ENCODE peak calls at places on chromosomes 6 and 20, in five cellular contexts. J is fibroblast of pulmonary artery, Q is mammary epithelial cell, I is HCT116, B is AG09309. X is an unnamed sample.

GRCh38 chr6:22231616-22232015 is 65.2 kb downstream of the PRL start:
- DNase-seq in J (no peak), I (no peak), B (no peak), Q (peak), X (no peak)

GRCh38 chr6:116557863-116558262 is 4.3 kb downstream of the CALHM4 start:
- DNase-seq in J (peak), I (peak), Q (peak), B (peak), X (no peak)

GRCh38 chr6:116446399-116446798 is 14.8 kb upstream of the CALHM6 start:
- DNase-seq in Q (peak), I (no peak), B (peak), J (no peak), X (no peak)

GRCh38 chr20:32727663-32728062 is 15.6 kb downstream of the COMMD7 start:
- DNase-seq in Q (peak), I (no peak), B (peak), J (peak), X (no peak)

GRCh38 chr6:3119040-3119723 is 671 bp downstream of the BPHL start:
- DNase-seq in Q (peak), I (no peak), J (peak), B (no peak), X (no peak)

GRCh38 chr20:51610111-51610510 is 67.6 kb upstream of the NFATC2 start:
- DNase-seq in B (no peak), Q (no peak), I (no peak), J (no peak), X (no peak)

GRCh38 chr6:148291876-148292275 is 50.8 kb upstream of the SASH1 start:
- DNase-seq in Q (no peak), J (no peak), B (no peak), I (no peak), X (no peak)

GRCh38 chr6:46221221-46221793 is 50.5 kb upstream of the ENPP5 start:
- DNase-seq in J (peak), I (peak), Q (peak), B (peak), X (no peak)

GRCh38 chr6:551405-551804 is 105.5 kb downstream of the HUS1B start:
- DNase-seq in J (peak), Q (peak), I (no peak), B (no peak), X (no peak)

GRCh38 chr20:5024103-5024502 is 22.8 kb upstream of the SLC23A2 start:
- DNase-seq in J (no peak), B (no peak), Q (no peak), I (no peak), X (no peak)

GRCh38 chr6:2971420-2972218 is at the start of gene SERPINB6:
- DNase-seq in Q (peak), B (peak), I (no peak), J (peak), X (no peak)

GRCh38 chr6:32825966-32826365 is 9.2 kb upstream of the HLA-DOB start:
- DNase-seq in I (no peak), Q (peak), B (peak), J (peak), X (no peak)

GRCh38 chr6:43570876-43571441 is 4.9 kb downstream of the XPO5 start:
- DNase-seq in B (no peak), I (no peak), Q (peak), J (peak), X (no peak)

GRCh38 chr6:156807795-156808194 is 30.6 kb downstream of the ARID1B start:
- DNase-seq in B (no peak), I (no peak), J (no peak), Q (no peak), X (no peak)

GRCh38 chr6:113352029-113352801 is 504.9 kb upstream of the MARCKS start:
- DNase-seq in J (peak), B (no peak), I (peak), Q (peak), X (no peak)

GRCh38 chr6:169428532-169428931 is 174.9 kb upstream of the THBS2 start:
- DNase-seq in Q (no peak), J (peak), I (no peak), B (no peak), X (no peak)

GRCh38 chr6:148016013-148016412 is 326.6 kb upstream of the SASH1 start:
- DNase-seq in I (no peak), J (no peak), B (no peak), Q (no peak), X (no peak)

GRCh38 chr6:33813960-33814662 is 10.3 kb upstream of the MLN start:
- DNase-seq in I (no peak), B (no peak), Q (no peak), J (no peak), X (no peak)

GRCh38 chr6:85357651-85358050 is 92.2 kb upstream of the NT5E start:
- DNase-seq in J (no peak), I (no peak), B (no peak), Q (no peak), X (no peak)

GRCh38 chr20:34632870-34633452 is 43.9 kb downstream of the PIGU start:
- DNase-seq in B (no peak), Q (no peak), J (no peak), I (no peak), X (no peak)

DNA sequence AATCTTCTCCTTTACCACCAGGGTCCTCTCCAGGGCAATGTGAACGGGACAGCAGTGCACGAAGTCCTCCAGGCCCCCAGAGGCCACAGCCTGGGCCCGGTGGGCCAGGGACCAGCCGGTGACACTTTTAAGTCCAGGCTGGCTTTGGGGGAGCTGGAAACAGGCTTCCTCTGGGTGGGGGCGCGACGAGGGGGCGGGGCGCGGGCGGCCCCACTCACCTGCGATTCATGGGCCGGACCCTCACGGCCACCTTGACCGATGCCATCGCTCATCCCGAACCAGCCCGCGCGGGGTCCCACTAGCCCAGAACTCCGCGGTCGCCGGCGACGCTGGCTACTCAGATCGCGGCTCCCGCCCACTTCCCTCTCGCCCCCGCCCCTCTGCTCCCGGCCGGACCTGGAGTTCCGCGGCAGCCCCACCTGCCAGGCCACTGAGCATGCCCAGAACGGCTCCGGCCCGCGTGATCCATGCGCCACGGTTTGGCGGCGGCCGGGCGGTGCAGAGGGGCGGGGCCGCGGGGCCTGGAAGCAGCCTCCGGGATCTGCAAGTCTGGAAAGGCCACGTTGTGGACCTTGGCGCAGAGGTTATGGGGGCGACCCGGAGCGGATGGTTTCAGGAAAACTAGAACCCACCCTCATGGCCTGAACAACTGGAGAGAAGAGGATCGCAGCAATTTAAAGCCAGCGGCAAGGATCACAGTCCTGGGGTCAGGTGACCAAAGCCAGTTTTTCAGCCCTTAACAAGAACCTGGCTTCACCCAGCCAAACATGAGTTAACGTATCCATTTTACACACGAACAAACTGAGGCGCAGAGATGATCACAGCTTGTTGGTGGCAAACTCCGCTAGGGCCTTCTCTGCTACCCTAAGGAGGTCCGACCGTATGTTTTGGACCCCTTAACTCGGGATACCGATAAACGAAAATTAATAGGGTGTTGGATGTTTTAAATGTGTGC is at the start of gene KIF16B:
- DNase-seq in B (no peak), Q (peak), J (peak), I (peak), X (peak)
- TF ChIP-seq CTCF in B (no peak), Q (no peak), J (no peak), I (no peak), X (no peak)

GRCh38 chr20:36210561-36210960 is 25.7 kb upstream of the AAR2 start:
- DNase-seq in B (no peak), Q (no peak), J (no peak), I (no peak), X (no peak)
- TF ChIP-seq CTCF in B (peak), Q (no peak), J (no peak), I (no peak), X (peak)

GRCh38 chr20:37233471-37234253 is 28.0 kb downstream of the GHRH start:
- DNase-seq in Q (no peak), J (no peak), B (no peak), I (no peak), X (no peak)

GRCh38 chr20:37231970-37232620 is 29.5 kb downstream of the GHRH start:
- DNase-seq in B (no peak), Q (no peak), J (no peak), I (no peak), X (no peak)

GRCh38 chr20:37236462-37236861 is 25.2 kb downstream of the GHRH start:
- DNase-seq in Q (no peak), I (no peak), B (no peak), J (no peak), X (no peak)

GRCh38 chr20:37235065-37235464 is 26.5 kb downstream of the GHRH start:
- DNase-seq in Q (no peak), I (no peak), B (no peak), J (no peak), X (no peak)

DNA sequence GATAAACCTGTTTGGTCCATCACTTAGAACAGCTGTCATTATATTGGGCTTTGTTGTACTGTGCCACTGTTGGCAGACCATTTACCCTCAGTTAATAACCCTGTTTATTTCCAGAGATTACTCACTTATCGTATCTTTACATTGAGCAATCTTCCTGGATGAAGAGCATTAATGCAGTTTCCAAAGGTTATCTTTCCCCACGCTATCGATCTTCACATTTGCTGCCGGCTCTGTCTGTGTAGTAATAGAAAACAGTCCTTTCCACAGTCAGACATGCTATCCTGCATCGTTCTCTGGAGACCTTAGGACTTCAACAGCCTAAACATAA is 27.4 kb downstream of the GHRH start:
- DNase-seq in J (no peak), I (no peak), Q (no peak), B (no peak), X (no peak)
- TF ChIP-seq CTCF in J (no peak), I (no peak), Q (no peak), B (no peak), X (no peak)

GRCh38 chr6:70370496-70370895 is 42.8 kb upstream of the FAM135A start:
- DNase-seq in J (no peak), Q (no peak), B (no peak), I (no peak), X (no peak)

GRCh38 chr6:70369332-70369950 is 43.9 kb upstream of the FAM135A start:
- DNase-seq in B (peak), I (peak), J (peak), Q (peak), X (no peak)

GRCh38 chr6:70375166-70375565 is 38.1 kb upstream of the FAM135A start:
- DNase-seq in I (no peak), J (peak), Q (peak), B (no peak), X (no peak)

GRCh38 chr6:70375882-70376281 is 37.4 kb upstream of the FAM135A start:
- DNase-seq in J (no peak), B (no peak), Q (no peak), I (peak), X (no peak)

GRCh38 chr6:70371454-70372105 is 41.7 kb upstream of the FAM135A start:
- DNase-seq in B (peak), I (peak), J (peak), Q (peak), X (no peak)
- TF ChIP-seq CTCF in B (peak), I (peak), J (peak), Q (peak), X (peak)

GRCh38 chr20:63708301-63709148 is 686 bp downstream of the ZGPAT start:
- DNase-seq in B (no peak), Q (peak), I (no peak), J (no peak), X (no peak)

GRCh38 chr20:63706027-63706695 is 1.6 kb downstream of the ARFRP1 start:
- DNase-seq in I (no peak), Q (no peak), J (no peak), B (no peak), X (no peak)

GRCh38 chr20:63709149-63709527 is 1.3 kb downstream of the ZGPAT start:
- DNase-seq in I (no peak), B (no peak), Q (no peak), J (no peak), X (no peak)

GRCh38 chr20:63706852-63707557 is 771 bp downstream of the ARFRP1 start:
- DNase-seq in I (no peak), B (no peak), J (peak), Q (peak), X (no peak)

DNA sequence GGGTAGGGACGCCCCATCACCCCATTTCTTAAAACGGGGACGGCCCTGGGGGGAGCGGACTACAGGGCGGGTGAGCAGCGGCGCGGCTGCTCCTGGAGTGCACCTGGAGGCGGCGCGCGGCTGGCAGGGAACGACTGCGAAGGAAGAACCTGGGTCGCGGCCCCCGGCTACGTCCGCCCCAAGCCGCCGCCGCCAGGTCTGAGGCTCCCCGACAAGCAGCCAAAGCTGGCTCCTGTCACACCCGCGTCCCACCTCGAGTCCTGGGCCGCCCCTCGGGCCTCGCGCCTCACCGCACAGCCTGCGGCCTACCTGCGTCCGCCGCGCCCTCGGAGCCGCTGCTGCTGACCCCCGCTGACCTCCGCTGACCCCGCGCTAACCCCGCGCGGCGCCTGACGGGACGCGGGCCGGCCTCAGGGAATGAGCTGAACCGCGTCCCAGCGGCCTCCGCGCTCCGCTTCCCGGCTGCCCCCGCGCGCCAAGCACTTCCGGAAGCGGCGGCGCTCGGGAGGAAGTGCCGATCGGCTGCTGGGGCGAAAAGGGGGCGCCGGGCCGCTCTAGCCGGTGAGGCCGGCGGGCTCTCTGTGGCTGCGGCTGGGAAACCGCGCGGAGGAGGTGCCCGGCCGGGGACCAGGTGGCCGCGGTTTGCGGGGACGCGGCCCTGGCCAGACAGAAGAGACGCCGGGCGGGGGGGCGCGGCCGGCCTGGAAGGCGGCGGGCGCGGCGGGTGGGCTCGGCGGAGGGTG is at the start of the genes ARFRP1 and ZGPAT:
- DNase-seq in Q (peak), I (peak), B (peak), J (peak), X (peak)
- TF ChIP-seq CTCF in Q (no peak), I (no peak), B (no peak), J (no peak), X (no peak)

GRCh38 chr20:43006651-43007375 is 182.9 kb downstream of the PTPRT start:
- DNase-seq in I (no peak), B (no peak), J (no peak), Q (no peak), X (no peak)
- TF ChIP-seq CTCF in I (no peak), B (no peak), J (no peak), Q (no peak), X (no peak)

X was measured in D721Med.